ENCODE peak calls at places on chromosomes 6 and 20, in five cellular contexts. G is upper lobe of left lung, P is right lobe of liver, C is IMR-90, Y is body of pancreas. Z is an unnamed sample. For H3K4me1, the result is how much of the 10 kb centered on the place peaks cover.

GRCh38 chr20:42338274-42339172 is 720.3 kb upstream of the CHD6 start:
- ATAC-seq in G (no peak), P (peak), C (no peak), Y (no peak), Z (peak)

GRCh38 chr6:107832146-107833056 is 8.3 kb upstream of the SCML4 start:
- ATAC-seq in G (no peak), P (no peak), C (no peak), Y (no peak), Z (no peak)

GRCh38 chr6:63094947-63095346 is 116.3 kb upstream of the FKBP1C start:
- ATAC-seq in G (no peak), P (no peak), C (no peak), Y (no peak), Z (no peak)

GRCh38 chr20:45927071-45927878 is 7.2 kb upstream of the PCIF1 start:
- ATAC-seq in G (no peak), P (peak), C (no peak), Y (no peak), Z (no peak)

GRCh38 chr6:126631343-126631742 is 291.4 kb downstream of the CENPW start:
- ATAC-seq in G (no peak), P (no peak), C (no peak), Y (no peak), Z (no peak)

GRCh38 chr20:4413314-4414045 is 308.2 kb upstream of the PRND start:
- ATAC-seq in G (peak), P (no peak), C (no peak), Y (no peak), Z (no peak)

GRCh38 chr6:150547511-150548222 is 52.0 kb upstream of the PLEKHG1 start:
- ATAC-seq in G (no peak), P (peak), C (no peak), Y (peak), Z (no peak)

GRCh38 chr20:48942730-48943129 is 21.2 kb downstream of the ARFGEF2 start:
- ATAC-seq in G (no peak), P (no peak), C (no peak), Y (no peak), Z (no peak)

GRCh38 chr6:95203153-95203754 is 374.1 kb upstream of the MANEA start:
- ATAC-seq in G (peak), P (peak), C (peak), Y (peak), Z (no peak)

GRCh38 chr6:89066929-89067646 is 13.5 kb upstream of the PNRC1 start:
- ATAC-seq in G (peak), P (peak), C (no peak), Y (peak), Z (no peak)

GRCh38 chr6:87351583-87351982 is 7.0 kb downstream of the C6orf163 start:
- ATAC-seq in G (no peak), P (no peak), C (no peak), Y (no peak), Z (no peak)

GRCh38 chr6:14240411-14241166 is 123.0 kb downstream of the CD83 start:
- ATAC-seq in G (no peak), P (no peak), C (no peak), Y (no peak), Z (no peak)

GRCh38 chr6:167707686-167708500 is 118.8 kb upstream of the AFDN start:
- ATAC-seq in G (no peak), P (no peak), C (no peak), Y (no peak), Z (no peak)

GRCh38 chr6:154960299-154960796 is 34.8 kb upstream of the TIAM2 start:
- ATAC-seq in G (no peak), P (no peak), C (no peak), Y (no peak), Z (no peak)

GRCh38 chr6:42294759-42295158 is 77.1 kb upstream of the MRPS10 start:
- ATAC-seq in G (no peak), P (peak), C (peak), Y (no peak), Z (no peak)

GRCh38 chr20:6012166-6012565 is 41.7 kb downstream of the LRRN4 start:
- ATAC-seq in G (no peak), P (no peak), C (no peak), Y (no peak), Z (no peak)

GRCh38 chr6:42963179-42963854 is 2.8 kb downstream of the GNMT start:
- ATAC-seq in G (no peak), P (no peak), C (peak), Y (no peak), Z (no peak)

DNA sequence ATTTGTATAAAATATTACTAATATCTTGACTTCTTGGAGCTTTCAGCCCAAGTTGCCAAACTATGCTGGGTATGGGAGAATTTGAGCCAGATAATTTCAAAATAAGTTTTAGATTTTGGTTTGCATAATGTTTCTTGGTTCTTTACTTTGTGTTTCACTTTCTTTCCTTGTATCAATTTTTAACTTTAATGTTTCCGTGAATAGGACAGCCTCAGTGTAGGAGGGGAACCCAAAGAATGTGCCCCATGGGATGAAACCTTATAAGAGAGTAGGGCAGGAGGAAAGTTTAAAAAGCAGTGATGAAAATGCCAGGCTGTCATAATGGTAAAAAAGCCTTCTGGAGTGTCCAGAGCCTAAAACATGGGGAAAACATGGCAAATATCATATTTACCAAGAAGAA is 252.4 kb upstream of the IRAK1BP1 start:
- ATAC-seq in G (no peak), P (no peak), C (no peak), Y (no peak), Z (no peak)
- TF ChIP-seq POLR2A in G (no peak), P (no peak), C (no peak), Y (no peak), Z (no peak)

DNA sequence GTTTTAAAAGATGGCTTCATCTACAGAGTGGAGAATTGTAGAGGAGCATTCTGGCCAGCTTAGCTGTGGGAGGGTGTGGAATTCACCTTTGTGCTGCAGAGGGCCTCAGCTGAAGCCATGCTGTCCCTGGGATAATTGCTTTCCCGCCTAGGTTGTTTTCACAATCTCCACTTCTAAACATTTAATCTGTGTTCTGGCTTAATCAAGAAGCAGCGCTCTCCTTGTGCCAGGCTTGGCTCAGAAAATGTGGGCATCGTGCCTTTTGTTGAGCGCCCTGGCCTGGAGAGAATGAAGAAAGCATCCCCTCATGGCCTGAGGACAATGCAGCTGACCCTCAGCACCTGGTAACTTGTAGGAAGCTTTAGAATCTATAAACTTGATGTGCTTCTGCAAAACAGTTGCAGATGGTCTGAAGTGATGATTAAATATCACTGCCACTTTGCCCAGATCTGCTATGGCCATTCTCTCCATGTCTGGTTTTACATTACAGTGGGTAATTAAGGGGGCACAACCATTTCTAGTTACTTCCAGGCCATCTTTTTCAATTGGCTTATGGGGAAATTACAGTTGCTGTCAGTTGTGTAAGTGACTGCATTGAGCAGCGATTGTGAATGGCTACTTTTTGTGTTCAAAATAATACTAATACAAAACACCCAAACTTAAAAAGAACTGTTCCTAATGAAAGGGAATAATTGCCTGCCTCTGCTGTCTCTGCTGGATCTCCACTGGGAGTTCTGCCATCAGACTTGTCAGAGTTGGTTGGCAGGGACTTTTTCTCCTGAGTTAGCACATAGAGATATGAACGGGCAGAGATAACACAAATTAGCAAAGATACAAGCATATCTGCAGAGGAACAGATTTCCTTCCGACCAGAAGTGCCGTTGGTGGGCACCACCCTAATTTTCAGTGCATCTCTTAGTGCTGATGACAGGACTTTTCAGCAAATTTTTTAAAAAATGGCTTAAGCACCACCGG is 18.4 kb downstream of the CTNNBL1 start:
- ATAC-seq in G (no peak), P (peak), C (no peak), Y (no peak), Z (no peak)
- H3K4me1 ChIP-seq in G (under half), P (under half), C (under half), Y (under half), Z (under half)

DNA sequence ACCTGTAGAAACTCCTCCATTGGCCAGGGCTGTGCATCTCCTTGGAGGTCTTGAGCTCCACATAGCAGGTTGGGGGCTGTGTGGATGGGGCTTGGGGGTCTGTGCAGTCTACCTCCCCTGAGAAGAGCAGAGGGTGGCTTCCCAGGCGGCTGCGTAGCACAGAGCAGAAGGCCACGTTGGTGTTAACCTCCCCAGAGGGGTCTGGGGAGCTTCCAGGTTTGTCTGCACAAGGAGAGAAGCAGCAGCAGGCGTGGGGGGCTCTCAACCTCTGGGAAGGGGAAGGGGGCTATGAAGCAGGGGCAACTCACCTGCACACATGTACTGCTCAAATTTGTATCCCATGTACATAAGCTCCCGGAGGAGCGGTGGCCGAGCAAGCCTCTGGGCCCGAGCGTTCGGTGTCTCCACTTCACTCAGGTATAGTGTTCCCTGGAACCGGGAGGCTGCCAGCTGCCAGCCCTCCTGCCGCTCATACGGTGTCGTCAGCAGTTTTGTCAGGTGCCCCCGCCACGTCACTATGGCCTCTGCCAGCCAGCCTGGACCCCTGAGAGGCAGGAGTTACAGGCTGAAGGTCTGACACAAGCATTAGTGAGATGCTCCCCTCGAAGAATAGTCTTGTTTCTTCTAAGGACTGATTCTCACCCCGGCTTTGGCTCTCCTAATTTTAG is 1.2 kb downstream of the DXO start:
- ATAC-seq in G (no peak), P (peak), C (no peak), Y (no peak), Z (no peak)
- TF ChIP-seq POLR2A in G (no peak), P (peak), C (no peak), Y (no peak), Z (no peak)

GRCh38 chr20:53751394-53752368 is 158.0 kb upstream of the ZNF217 start:
- ATAC-seq in G (peak), P (peak), C (peak), Y (no peak), Z (no peak)

GRCh38 chr20:53752971-53753879 is 159.6 kb upstream of the ZNF217 start:
- ATAC-seq in G (no peak), P (peak), C (peak), Y (peak), Z (no peak)

GRCh38 chr20:53753880-53754459 is 160.3 kb upstream of the ZNF217 start:
- ATAC-seq in G (no peak), P (no peak), C (no peak), Y (no peak), Z (no peak)

GRCh38 chr20:53750827-53751393 is 157.3 kb upstream of the ZNF217 start:
- ATAC-seq in G (peak), P (no peak), C (peak), Y (no peak), Z (no peak)

DNA sequence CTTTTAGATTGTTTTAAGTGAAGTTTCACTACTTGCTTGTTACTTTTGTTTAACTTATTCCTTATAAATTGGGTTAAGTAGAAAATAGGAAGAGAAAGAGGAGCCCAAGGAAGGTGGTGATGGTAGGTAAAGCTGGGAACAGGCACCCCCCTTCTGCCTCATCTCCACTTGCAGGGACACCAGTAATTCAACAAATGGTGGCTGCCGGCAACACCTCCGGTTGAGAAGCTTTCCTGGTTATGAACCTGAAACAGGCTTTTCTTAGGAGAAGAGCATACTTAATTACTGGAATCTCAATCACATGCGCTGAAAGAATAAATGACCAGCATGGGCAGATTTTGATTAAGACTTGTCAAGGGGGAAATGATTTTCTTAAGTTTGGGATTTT is 158.9 kb upstream of the ZNF217 start:
- ATAC-seq in G (no peak), P (no peak), C (no peak), Y (no peak), Z (no peak)
- H3K4me1 ChIP-seq in G (under half), P (under half), C (under half), Y (under half), Z (under half)

DNA sequence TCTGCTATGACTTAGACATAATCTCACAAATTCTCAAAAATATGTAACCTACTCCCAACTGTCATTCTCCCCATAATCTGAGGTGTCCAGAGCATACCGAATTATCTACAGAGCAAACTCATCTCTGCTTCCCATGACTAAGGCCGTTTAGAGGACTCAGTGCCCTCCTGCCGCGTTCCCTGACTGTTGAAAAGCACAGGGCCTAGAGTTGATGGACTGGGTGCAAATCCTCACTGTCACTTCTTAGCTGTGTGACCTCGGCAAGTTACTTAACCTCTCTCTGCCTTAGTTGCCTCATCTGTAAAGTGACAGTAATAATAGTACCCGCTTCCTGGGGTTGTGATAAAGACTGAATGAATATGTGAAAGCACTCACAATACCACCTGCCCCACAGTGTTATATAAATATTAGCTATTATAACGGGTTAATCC is 4.7 kb upstream of the TUBB2A start:
- ATAC-seq in G (no peak), P (no peak), C (no peak), Y (no peak), Z (no peak)
- TF ChIP-seq POLR2A in G (no peak), P (no peak), C (no peak), Y (no peak), Z (no peak)

DNA sequence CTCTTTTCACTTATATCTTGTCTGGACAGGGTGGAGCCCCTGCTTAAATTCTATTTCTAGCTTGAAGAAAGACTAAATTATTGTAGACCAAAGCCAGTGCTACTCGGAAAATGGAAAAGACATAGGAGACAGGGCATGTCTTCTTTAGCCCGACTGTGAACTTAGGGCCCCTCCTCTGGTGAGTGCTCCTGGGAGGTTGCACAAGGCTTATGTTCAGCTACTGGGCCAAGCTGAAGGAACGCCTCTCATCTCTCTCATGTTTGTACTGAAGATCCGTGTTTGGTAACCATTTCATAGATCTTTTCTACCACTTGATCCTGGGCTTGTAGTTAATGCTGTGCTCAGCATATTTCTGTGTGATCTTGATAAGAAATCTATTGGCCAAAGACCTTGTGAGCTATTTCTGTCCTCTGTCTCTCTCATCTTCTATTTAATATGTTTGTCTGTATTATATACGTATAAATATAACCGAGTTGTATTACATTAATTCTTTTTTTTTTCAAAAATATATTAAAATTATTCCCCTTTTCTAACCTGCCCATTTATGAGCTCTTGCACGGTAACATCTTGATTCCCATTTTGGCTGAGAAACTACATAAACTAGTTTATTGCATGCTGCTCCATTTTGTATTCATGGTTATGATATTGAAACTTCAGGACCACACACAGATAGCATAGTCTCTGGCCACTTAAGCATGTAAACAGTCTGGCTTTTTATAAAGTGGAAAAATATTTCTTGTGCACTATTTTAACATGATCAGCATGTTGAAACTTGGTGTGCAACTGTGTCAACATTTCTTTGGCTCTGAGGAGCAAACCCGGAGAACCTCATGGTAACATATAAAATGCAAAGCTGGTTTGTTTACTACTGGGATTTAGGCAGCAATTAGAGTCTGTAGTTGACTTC is 70.5 kb downstream of the SLX4IP start:
- ATAC-seq in G (peak), P (peak), C (peak), Y (peak), Z (peak)
- H3K4me1 ChIP-seq in G (half or more), P (under half), C (under half), Y (under half), Z (under half)

DNA sequence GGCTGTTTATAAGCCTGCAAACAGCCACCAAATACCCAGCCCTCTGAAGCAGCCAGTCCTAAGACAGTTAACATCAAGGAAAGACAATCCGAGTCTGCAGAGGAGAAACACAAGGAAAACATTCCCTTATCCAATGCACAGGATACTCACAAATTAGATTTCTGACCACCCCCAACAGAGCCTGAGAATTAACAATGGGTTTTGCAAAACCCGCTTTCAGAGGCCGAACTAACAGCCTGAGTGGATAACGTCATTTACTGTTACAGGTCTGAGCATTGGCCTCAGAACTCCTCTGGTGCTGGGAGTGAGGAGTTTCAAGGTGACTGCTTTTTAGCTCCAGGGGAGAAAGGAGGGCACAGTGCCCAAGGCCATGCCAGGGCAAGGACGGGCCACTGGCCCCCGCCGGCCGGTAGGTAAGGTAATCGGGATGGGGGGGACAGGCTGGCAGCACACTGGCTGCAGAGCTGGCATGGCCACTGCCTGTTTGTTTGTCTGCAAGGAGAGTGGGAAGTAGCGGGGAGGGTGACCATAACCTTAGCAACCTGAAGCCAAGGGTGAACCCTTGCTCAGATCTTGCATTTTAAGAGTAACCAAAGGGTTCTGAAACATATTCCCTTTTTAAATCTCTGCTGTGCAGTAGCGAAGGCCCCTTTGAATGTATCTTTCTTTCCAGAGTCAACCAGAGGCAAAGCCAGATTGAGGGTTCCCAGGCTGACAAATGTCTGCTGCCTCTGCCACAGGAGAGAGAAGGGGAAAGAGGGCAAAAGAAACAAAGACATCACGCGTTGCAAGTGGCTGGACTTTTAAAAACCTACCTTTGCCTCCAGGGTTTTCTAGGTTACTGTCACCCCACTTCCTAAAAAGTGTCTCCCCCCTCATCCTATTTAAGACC is 3.9 kb downstream of the ZMYND8 start:
- ATAC-seq in G (no peak), P (peak), C (no peak), Y (peak), Z (no peak)
- TF ChIP-seq POLR2A in G (peak), P (peak), C (no peak), Y (no peak), Z (peak)

Z was measured in gastroesophageal sphincter.